ENCODE peak calls at places on chromosomes 2 and 18, in six cellular contexts. Q is sigmoid colon; X is caudate nucleus; H is CD4-positive, CD25-positive, alpha-beta regulatory T cell; M is IMR-90; J is GM23248. R is an unnamed sample.

GRCh38 chr2:36650434-36650833 is 46.1 kb upstream of the VIT start:
- DNase-seq in Q (no peak), X (no peak), H (no peak), M (no peak), J (no peak), R (no peak)

GRCh38 chr18:2606335-2606734 is 35.0 kb downstream of the NDC80 start:
- DNase-seq in Q (no peak), X (no peak), H (peak), M (no peak), J (no peak), R (no peak)

GRCh38 chr2:207073791-207074678 is 91.7 kb downstream of the KLF7 start:
- DNase-seq in Q (no peak), X (peak), H (peak), M (peak), J (peak), R (peak)

GRCh38 chr2:109481599-109481998 is 132.2 kb downstream of the SEPTIN10 start:
- DNase-seq in Q (no peak), X (no peak), H (no peak), M (no peak), J (no peak), R (no peak)

GRCh38 chr2:96527052-96527964 is 9.2 kb upstream of the ARID5A start:
- DNase-seq in Q (peak), X (no peak), H (peak), M (peak), J (peak), R (no peak)

GRCh38 chr2:204027105-204027504 is 90.5 kb downstream of the ICOS start:
- DNase-seq in Q (no peak), X (no peak), H (peak), M (peak), J (no peak), R (no peak)

GRCh38 chr2:5401258-5401657 is 290.9 kb upstream of the SOX11 start:
- DNase-seq in Q (no peak), X (no peak), H (no peak), M (no peak), J (no peak), R (no peak)

GRCh38 chr2:204892506-204893255 is 347.4 kb downstream of the PARD3B start:
- DNase-seq in Q (no peak), X (no peak), H (no peak), M (peak), J (peak), R (no peak)

GRCh38 chr2:190267302-190267701 is 52.3 kb downstream of the HIBCH start:
- DNase-seq in Q (no peak), X (no peak), H (no peak), M (peak), J (peak), R (no peak)

GRCh38 chr2:130335226-130335625 is 7.5 kb upstream of the IMP4 start:
- DNase-seq in Q (no peak), X (no peak), H (no peak), M (no peak), J (no peak), R (no peak)

GRCh38 chr2:199760574-199760973 is 90.4 kb downstream of the FTCDNL1 start:
- DNase-seq in Q (no peak), X (no peak), H (no peak), M (no peak), J (no peak), R (no peak)

GRCh38 chr18:35267161-35267651 is 22.8 kb downstream of the ZSCAN30 start:
- DNase-seq in Q (peak), X (peak), H (peak), M (no peak), J (peak), R (peak)

GRCh38 chr2:194486316-194486715 is 1170.7 kb upstream of the SLC39A10 start:
- DNase-seq in Q (no peak), X (no peak), H (no peak), M (no peak), J (no peak), R (no peak)

GRCh38 chr2:1744446-1745170 is at the start of gene PXDN:
- DNase-seq in Q (peak), X (no peak), H (no peak), M (peak), J (peak), R (no peak)

GRCh38 chr2:161237397-161238263 is 70.6 kb upstream of the PSMD14 start:
- DNase-seq in Q (peak), X (peak), H (peak), M (peak), J (peak), R (peak)

GRCh38 chr18:22180722-22181121 is 11.3 kb downstream of the GATA6 start:
- DNase-seq in Q (no peak), X (no peak), H (no peak), M (no peak), J (no peak), R (no peak)

GRCh38 chr2:32947484-32948143 is 861 bp downstream of the LTBP1 start:
- DNase-seq in Q (peak), X (no peak), H (peak), M (peak), J (peak), R (peak)

GRCh38 chr18:26096852-26097251 is 6.4 kb upstream of the SS18 start:
- DNase-seq in Q (no peak), X (no peak), H (no peak), M (no peak), J (no peak), R (no peak)

GRCh38 chr2:176003958-176004357 is 1.9 kb upstream of the LNPK start:
- DNase-seq in Q (no peak), X (no peak), H (no peak), M (no peak), J (no peak), R (no peak)

GRCh38 chr2:75698928-75699327 is 11.8 kb downstream of the GCFC2 start:
- DNase-seq in Q (no peak), X (no peak), H (no peak), M (peak), J (peak), R (no peak)

GRCh38 chr2:240836781-240837467 is 16.9 kb upstream of the KIF1A start:
- DNase-seq in Q (peak), X (peak), H (no peak), M (peak), J (peak), R (no peak)

GRCh38 chr18:23573948-23574431 is 12.3 kb downstream of the NPC1 start:
- DNase-seq in Q (no peak), X (no peak), H (peak), M (peak), J (peak), R (peak)

GRCh38 chr2:42248846-42249245 is 79.7 kb downstream of the EML4 start:
- DNase-seq in Q (no peak), X (no peak), H (no peak), M (no peak), J (no peak), R (no peak)

GRCh38 chr2:231535961-231536360 is 5.7 kb upstream of the NMUR1 start:
- DNase-seq in Q (peak), X (no peak), H (no peak), M (no peak), J (no peak), R (no peak)

GRCh38 chr2:173354073-173354600 is 535 bp upstream of the CDCA7 start:
- DNase-seq in Q (no peak), X (no peak), H (no peak), M (no peak), J (peak), R (no peak)

GRCh38 chr2:240435457-240435954 is at the start of gene GPC1:
- DNase-seq in Q (peak), X (peak), H (peak), M (peak), J (peak), R (peak)

GRCh38 chr2:196500686-196501431 is 138.7 kb upstream of the CCDC150 start:
- DNase-seq in Q (no peak), X (no peak), H (no peak), M (peak), J (peak), R (no peak)

GRCh38 chr2:68745006-68745405 is 10.4 kb downstream of the ARHGAP25 start:
- DNase-seq in Q (no peak), X (no peak), H (peak), M (no peak), J (no peak), R (peak)

GRCh38 chr2:150156940-150157339 is 330.5 kb downstream of the RND3 start:
- DNase-seq in Q (no peak), X (no peak), H (no peak), M (peak), J (no peak), R (no peak)

GRCh38 chr2:69902213-69902922 is 8.6 kb downstream of the SNRNP27 start:
- DNase-seq in Q (no peak), X (no peak), H (peak), M (no peak), J (no peak), R (no peak)

GRCh38 chr2:222945887-222946286 is 85.1 kb downstream of the ACSL3 start:
- DNase-seq in Q (no peak), X (no peak), H (no peak), M (no peak), J (no peak), R (no peak)

GRCh38 chr2:45707034-45707433 is 55.6 kb downstream of the PRKCE start:
- DNase-seq in Q (no peak), X (no peak), H (no peak), M (no peak), J (peak), R (no peak)

GRCh38 chr2:133486706-133487305 is 81.5 kb downstream of the NCKAP5 start:
- DNase-seq in Q (no peak), X (peak), H (no peak), M (peak), J (no peak), R (no peak)

GRCh38 chr18:362914-363295 is 95.1 kb upstream of the THOC1 start:
- DNase-seq in Q (no peak), X (no peak), H (no peak), M (no peak), J (peak), R (no peak)

GRCh38 chr18:22604390-22604985 is 186.8 kb upstream of the CTAGE1 start:
- DNase-seq in Q (no peak), X (no peak), H (no peak), M (peak), J (no peak), R (no peak)

GRCh38 chr2:64447317-64448060 is 6.5 kb upstream of the LGALSL start:
- DNase-seq in Q (peak), X (no peak), H (no peak), M (no peak), J (peak), R (no peak)
- H3K27ac ChIP-seq in Q (no peak), X (no peak), H (no peak), M (no peak), J (no peak), R (no peak)

DNA sequence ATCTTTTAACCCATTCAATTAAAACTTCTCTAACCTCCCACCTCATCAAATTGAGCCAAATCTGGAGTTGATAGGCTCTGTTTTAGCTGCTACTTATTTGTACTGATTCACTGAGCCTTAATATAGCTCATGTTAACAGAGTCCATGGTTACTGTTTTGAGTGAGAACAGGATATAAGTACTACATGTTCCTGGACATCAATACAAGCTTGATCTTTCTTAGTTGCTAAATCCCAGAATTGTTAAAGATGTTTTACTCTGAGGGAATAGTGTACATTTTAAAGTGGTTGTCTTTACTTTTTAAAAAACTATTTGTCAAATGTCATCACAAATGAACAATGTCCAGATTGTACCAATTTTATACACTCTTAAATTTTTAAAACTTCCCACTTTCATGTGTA is 157.7 kb downstream of the RPRM start:
- DNase-seq in Q (no peak), X (no peak), H (no peak), M (no peak), J (no peak), R (no peak)
- H3K27ac ChIP-seq in Q (no peak), X (no peak), H (no peak), M (no peak), J (no peak), R (no peak)

GRCh38 chr2:237315881-237316225 is 98.1 kb downstream of the COL6A3 start:
- DNase-seq in Q (no peak), X (no peak), H (no peak), M (peak), J (peak), R (no peak)

GRCh38 chr2:237316339-237316738 is 97.6 kb downstream of the COL6A3 start:
- DNase-seq in Q (no peak), X (no peak), H (no peak), M (no peak), J (no peak), R (no peak)

GRCh38 chr2:237312021-237312755 is 101.8 kb downstream of the COL6A3 start:
- DNase-seq in Q (no peak), X (no peak), H (no peak), M (no peak), J (peak), R (no peak)

GRCh38 chr2:237314198-237314597 is 99.8 kb downstream of the COL6A3 start:
- DNase-seq in Q (peak), X (no peak), H (no peak), M (no peak), J (no peak), R (no peak)

DNA sequence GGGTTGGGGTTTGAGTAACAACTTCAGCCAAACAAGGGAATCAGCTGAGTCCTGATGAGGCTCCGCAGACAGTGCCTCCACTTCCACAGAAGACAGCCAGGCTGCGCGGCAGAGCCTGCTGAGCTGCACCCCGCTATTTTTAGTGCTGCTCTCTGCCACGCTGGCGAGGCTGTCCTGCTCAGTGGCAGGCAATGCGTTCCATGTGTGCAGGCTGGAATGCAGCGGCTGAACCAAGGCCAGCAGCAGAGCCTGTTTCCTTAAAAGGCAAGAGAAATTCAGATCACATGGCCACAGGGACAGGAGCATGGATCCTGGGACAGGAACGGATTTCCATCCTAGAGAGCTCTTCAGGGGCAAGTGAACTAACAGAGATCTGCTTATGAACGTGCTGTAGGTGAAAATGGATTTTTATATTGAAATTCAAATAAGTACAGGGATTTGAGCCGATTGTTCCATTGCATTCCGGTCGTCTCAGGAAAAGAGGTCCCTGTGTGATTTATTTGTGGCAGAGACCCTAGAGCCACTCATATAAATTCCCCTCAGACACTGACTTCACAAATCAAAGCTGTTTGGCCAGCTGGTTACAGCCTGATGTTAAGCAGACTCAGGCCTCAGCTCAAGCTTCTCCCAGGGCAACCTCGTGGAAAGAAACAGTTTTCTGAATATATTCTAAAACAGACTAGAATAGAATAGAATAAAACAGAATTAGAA is 98.6 kb downstream of the COL6A3 start:
- DNase-seq in Q (peak), X (peak), H (no peak), M (peak), J (peak), R (no peak)
- H3K27ac ChIP-seq in Q (peak), X (peak), H (no peak), M (peak), J (peak), R (no peak)

GRCh38 chr2:64750001-64750816 is 96.5 kb upstream of the SERTAD2 start:
- DNase-seq in Q (peak), X (no peak), H (peak), M (peak), J (peak), R (no peak)

GRCh38 chr2:64749446-64749845 is 95.7 kb upstream of the SERTAD2 start:
- DNase-seq in Q (no peak), X (no peak), H (peak), M (no peak), J (peak), R (no peak)

GRCh38 chr2:64745562-64745961 is 91.8 kb upstream of the SERTAD2 start:
- DNase-seq in Q (no peak), X (no peak), H (no peak), M (no peak), J (no peak), R (no peak)

GRCh38 chr2:64748561-64748960 is 94.8 kb upstream of the SERTAD2 start:
- DNase-seq in Q (no peak), X (no peak), H (no peak), M (no peak), J (peak), R (no peak)

DNA sequence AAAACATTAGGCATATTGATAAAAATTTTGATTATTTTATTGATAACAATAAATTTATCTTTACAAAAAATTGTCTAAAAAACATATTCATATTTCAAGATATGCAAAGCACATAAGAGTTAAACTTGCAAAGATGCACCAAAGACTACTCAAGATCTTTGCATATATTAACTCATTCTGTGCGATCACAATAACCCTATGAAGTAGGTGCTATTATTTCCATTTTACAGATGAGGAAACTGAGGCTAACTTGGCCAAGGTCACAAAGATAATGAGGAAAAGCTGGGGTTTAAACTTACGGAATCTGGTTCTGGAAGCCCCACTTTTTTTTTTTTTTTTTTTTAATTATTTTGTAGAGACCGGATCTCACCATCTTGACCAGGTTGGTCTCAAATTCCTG is 94.4 kb upstream of the SERTAD2 start:
- DNase-seq in Q (no peak), X (no peak), H (no peak), M (no peak), J (no peak), R (no peak)
- H3K27ac ChIP-seq in Q (no peak), X (no peak), H (no peak), M (no peak), J (no peak), R (no peak)

DNA sequence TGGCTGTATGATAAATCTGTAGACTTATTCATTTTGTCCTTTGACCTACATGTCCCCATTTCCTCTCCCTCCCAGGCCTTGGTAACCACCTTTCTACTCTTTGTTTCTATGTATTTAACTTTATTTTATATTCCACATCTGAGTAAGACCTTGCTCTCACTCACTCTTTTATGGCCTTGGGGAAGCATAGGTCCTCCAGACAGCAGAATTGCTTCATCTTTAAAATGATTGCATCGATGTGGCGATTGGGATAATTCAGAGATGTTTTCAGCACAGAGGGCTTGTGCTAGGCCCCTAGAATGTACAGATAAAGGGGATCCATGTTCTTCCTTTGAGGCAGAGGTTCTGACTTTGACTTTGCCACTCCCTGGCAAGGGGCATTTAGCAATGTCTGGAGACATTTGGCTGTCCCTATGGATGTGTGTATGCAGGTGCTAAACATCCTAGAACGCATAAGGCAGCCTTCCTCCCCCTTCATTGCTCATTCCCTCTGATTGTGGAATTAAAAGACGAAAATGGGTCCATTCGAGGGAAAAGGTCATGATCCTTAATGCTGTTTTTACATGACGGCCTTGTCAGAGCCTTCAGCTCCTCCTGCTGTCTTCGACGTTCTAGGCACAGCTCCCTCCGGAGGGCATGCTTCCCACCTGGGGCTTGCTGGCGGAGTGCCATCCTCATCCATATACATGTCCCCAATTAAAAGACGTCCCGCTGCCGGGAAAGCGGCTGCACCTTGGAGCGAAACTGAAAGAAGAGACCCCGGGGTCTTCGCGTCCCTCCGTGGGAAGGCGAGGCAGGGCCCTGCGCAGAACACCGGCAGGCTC is 1.1 kb upstream of the GPR39 start:
- DNase-seq in Q (no peak), X (no peak), H (no peak), M (peak), J (peak), R (no peak)
- H3K27ac ChIP-seq in Q (peak), X (no peak), H (no peak), M (peak), J (peak), R (no peak)

GRCh38 chr2:237910576-237911362 is 51.3 kb downstream of the RAMP1 start:
- DNase-seq in Q (peak), X (no peak), H (no peak), M (no peak), J (no peak), R (no peak)
- H3K27ac ChIP-seq in Q (no peak), X (no peak), H (no peak), M (no peak), J (no peak), R (no peak)

GRCh38 chr18:11258014-11258413 is 108.6 kb upstream of the PIEZO2 start:
- DNase-seq in Q (no peak), X (no peak), H (no peak), M (no peak), J (no peak), R (no peak)

GRCh38 chr18:11259421-11259820 is 110.1 kb upstream of the PIEZO2 start:
- DNase-seq in Q (peak), X (no peak), H (no peak), M (no peak), J (no peak), R (no peak)

DNA sequence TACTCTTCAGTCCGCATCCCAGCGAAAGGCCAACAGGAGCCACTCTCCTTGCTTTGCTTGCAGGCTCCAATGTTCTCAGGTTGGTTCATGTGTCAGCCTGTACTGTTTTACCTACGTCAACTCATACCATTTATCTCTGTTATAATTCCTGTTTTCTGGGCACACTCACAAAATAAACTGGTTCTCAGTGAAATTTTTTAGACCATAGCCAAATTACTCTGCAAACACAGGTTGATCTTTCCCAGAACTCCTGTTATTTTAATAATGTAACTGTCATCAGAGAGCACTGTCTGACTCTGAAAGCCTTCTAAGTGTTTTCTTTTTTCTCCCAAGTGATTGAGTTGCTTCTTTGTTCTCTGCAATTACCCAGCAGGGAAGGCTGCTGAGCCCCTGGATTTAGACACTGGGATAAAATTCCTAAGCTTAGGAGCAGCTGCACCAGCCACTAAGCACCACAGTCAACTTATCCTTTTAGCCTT is 111.6 kb upstream of the PIEZO2 start:
- DNase-seq in Q (no peak), X (no peak), H (no peak), M (no peak), J (no peak), R (no peak)
- H3K27ac ChIP-seq in Q (no peak), X (no peak), H (no peak), M (no peak), J (no peak), R (no peak)

R was measured in CD8-positive, alpha-beta T cell.